ENCODE peak calls at places on chromosomes 11 and 22, in five cellular contexts. M is retina, Y is H7, H is H54, U is kidney tubule cell. D is an unnamed sample.

GRCh38 chr22:30326704-30327362 is at the start of gene TBC1D10A:
- DNase-seq in M (peak), H (peak), U (peak), Y (peak), D (peak)

GRCh38 chr11:62171261-62171723 is 18.7 kb upstream of the SCGB1D1 start:
- DNase-seq in H (peak), Y (peak), M (peak), U (peak), D (peak)

GRCh38 chr11:86888164-86888977 is 66.8 kb downstream of the FZD4 start:
- DNase-seq in U (peak), H (no peak), M (no peak), Y (no peak), D (no peak)

GRCh38 chr22:28505416-28506156 is 174.1 kb downstream of the TTC28 start:
- DNase-seq in Y (no peak), H (no peak), M (no peak), U (peak), D (peak)

GRCh38 chr11:103529217-103529684 is 420.0 kb downstream of the DYNC2H1 start:
- DNase-seq in M (peak), Y (no peak), H (peak), U (peak), D (no peak)

GRCh38 chr11:63919267-63920125 is 2.5 kb upstream of the RCOR2 start:
- DNase-seq in H (no peak), U (peak), M (peak), Y (peak), D (peak)

GRCh38 chr11:59226396-59226795 is 13.7 kb upstream of the MPEG1 start:
- DNase-seq in H (no peak), M (no peak), U (no peak), Y (no peak), D (no peak)

GRCh38 chr11:72012897-72013721 is 14.4 kb downstream of the IL18BP start:
- DNase-seq in U (peak), H (peak), M (no peak), Y (peak), D (no peak)

GRCh38 chr11:43996318-43996717 is 51.5 kb upstream of the ACCSL start:
- DNase-seq in M (no peak), Y (no peak), U (no peak), H (no peak), D (no peak)

GRCh38 chr22:29617922-29618629 is 14.6 kb downstream of the NF2 start:
- DNase-seq in U (peak), Y (no peak), H (no peak), M (no peak), D (no peak)

GRCh38 chr11:35340715-35341114 is 78.6 kb downstream of the SLC1A2 start:
- DNase-seq in M (no peak), U (no peak), Y (no peak), H (no peak), D (no peak)

GRCh38 chr22:22345781-22346180 is 101.2 kb downstream of the VPREB1 start:
- DNase-seq in U (no peak), H (no peak), M (no peak), Y (no peak), D (no peak)

GRCh38 chr11:129440028-129440630 is 64.5 kb downstream of the BARX2 start:
- DNase-seq in H (no peak), M (no peak), U (peak), Y (no peak), D (peak)